ENCODE peak calls at places on chromosomes 7 and 10, in six cellular contexts. U is T-helper 2 cell; T is heart left ventricle; C is GDM1; E is BE2C; X is activated T-cell treated with anti-CD3 and anti-CD28 coated beads, Interleukin-2, amount 50 U/mL, for 72 hours. S is an unnamed sample.

GRCh38 chr7:116630932-116631449 is 41.0 kb upstream of the MET start:
- DNase-seq in U (no peak), T (peak), C (no peak), E (no peak), X (no peak), S (peak)

GRCh38 chr7:57375783-57376182 is 74.2 kb upstream of the ZNF716 start:
- DNase-seq in U (no peak), T (no peak), C (no peak), E (no peak), X (no peak), S (no peak)

GRCh38 chr10:3893904-3894563 is 109.0 kb upstream of the KLF6 start:
- DNase-seq in U (no peak), T (no peak), C (no peak), E (no peak), X (no peak), S (no peak)

GRCh38 chr7:137804819-137805218 is 42.0 kb downstream of the DGKI start:
- DNase-seq in U (no peak), T (no peak), C (no peak), E (no peak), X (no peak), S (no peak)

GRCh38 chr10:86286591-86287421 is 79.8 kb downstream of the GRID1 start:
- DNase-seq in U (no peak), T (no peak), C (no peak), E (no peak), X (no peak), S (no peak)

GRCh38 chr7:104855826-104856225 is 158.2 kb upstream of the KMT2E start:
- DNase-seq in U (no peak), T (no peak), C (no peak), E (no peak), X (no peak), S (peak)

GRCh38 chr10:130038019-130038555 is 72.5 kb downstream of the C10orf143 start:
- DNase-seq in U (no peak), T (no peak), C (no peak), E (no peak), X (no peak), S (no peak)

GRCh38 chr7:24883632-24884013 is 96.4 kb downstream of the OSBPL3 start:
- DNase-seq in U (no peak), T (no peak), C (no peak), E (no peak), X (no peak), S (no peak)

GRCh38 chr7:95658676-95659075 is 62.4 kb upstream of the PDK4 start:
- DNase-seq in U (no peak), T (no peak), C (no peak), E (peak), X (no peak), S (no peak)

GRCh38 chr10:92965314-92965713 is 95.3 kb upstream of the CYP26C1 start:
- DNase-seq in U (no peak), T (no peak), C (no peak), E (no peak), X (no peak), S (peak)

GRCh38 chr10:122273966-122274545 is 3.0 kb downstream of the BTBD16 start:
- DNase-seq in U (no peak), T (no peak), C (no peak), E (no peak), X (no peak), S (no peak)

GRCh38 chr10:118340486-118340885 is 1.6 kb downstream of the FAM204A start:
- DNase-seq in U (no peak), T (no peak), C (no peak), E (no peak), X (no peak), S (no peak)

GRCh38 chr7:29479606-29480200 is 83.9 kb upstream of the PRR15 start:
- DNase-seq in U (no peak), T (no peak), C (no peak), E (no peak), X (no peak), S (no peak)

GRCh38 chr7:30888783-30889182 is 22.9 kb upstream of the AQP1 start:
- DNase-seq in U (no peak), T (no peak), C (no peak), E (no peak), X (no peak), S (peak)

GRCh38 chr10:110786172-110786571 is 85.6 kb upstream of the PDCD4 start:
- DNase-seq in U (no peak), T (no peak), C (no peak), E (no peak), X (peak), S (peak)

GRCh38 chr7:12889391-12889790 is 202.0 kb downstream of the ARL4A start:
- DNase-seq in U (no peak), T (no peak), C (no peak), E (no peak), X (no peak), S (no peak)

GRCh38 chr10:11875183-11875498 is 52.0 kb downstream of the PROSER2 start:
- DNase-seq in U (no peak), T (no peak), C (no peak), E (no peak), X (no peak), S (no peak)

GRCh38 chr7:84912993-84913635 is 273.7 kb downstream of the SEMA3D start:
- DNase-seq in U (no peak), T (no peak), C (no peak), E (no peak), X (no peak), S (peak)

S was measured in epithelial cell of esophagus.